ENCODE peak calls at places on chromosomes 13 and 19, in seven cellular contexts. Z is amniotic stem cell; Y is NCI-H524; E is activated CD4-positive, CD25-positive, alpha-beta regulatory T cell; A is C1 segment of cervical spinal cord; C is EL; U is mammary epithelial cell. I is an unnamed sample.

GRCh38 chr13:43780666-43781065 is 6.1 kb downstream of the ENOX1 start:
- DNase-seq in Y (no peak), U (no peak), A (no peak), C (no peak), E (no peak), Z (no peak), I (no peak)

GRCh38 chr13:44971656-44972595 is 17.3 kb downstream of the NUFIP1 start:
- DNase-seq in U (no peak), Y (no peak), Z (no peak), C (no peak), A (no peak), E (no peak), I (no peak)

GRCh38 chr13:93266681-93267080 is 40.1 kb downstream of the GPC6 start:
- DNase-seq in Y (no peak), Z (no peak), U (no peak), E (no peak), A (no peak), C (no peak), I (no peak)

GRCh38 chr13:67052550-67053237 is 177.4 kb downstream of the PCDH9 start:
- DNase-seq in A (no peak), C (no peak), Z (no peak), U (no peak), E (no peak), Y (peak), I (no peak)

GRCh38 chr13:85812282-85812681 is 13.1 kb upstream of the SLITRK6 start:
- DNase-seq in A (no peak), Z (no peak), Y (peak), C (no peak), E (no peak), U (no peak), I (no peak)

GRCh38 chr19:57210381-57210780 is 19.1 kb downstream of the ZNF264 start:
- DNase-seq in U (no peak), C (no peak), A (peak), Y (no peak), Z (no peak), E (no peak), I (peak)

GRCh38 chr19:6825076-6825774 is 52.7 kb downstream of the VAV1 start:
- DNase-seq in U (no peak), A (no peak), E (no peak), Z (no peak), Y (no peak), C (no peak), I (no peak)

GRCh38 chr13:21557995-21558394 is 46.0 kb downstream of the MICU2 start:
- DNase-seq in U (peak), Z (no peak), C (peak), Y (no peak), A (no peak), E (no peak), I (peak)

I was measured in epithelial cell of esophagus.